ENCODE peak calls at places on chromosomes 7 and 10, in five cellular contexts. A, G, Q, C and K are unnamed samples. For H3K9me3, the result is how much of the 10 kb centered on the place peaks cover.

GRCh38 chr7:29189743-29190201 is 4.8 kb upstream of the CHN2 start:
- DNase-seq in C (peak), Q (peak), A (peak), G (peak), K (peak)

GRCh38 chr10:60444494-60445064 is 54.9 kb upstream of the ANK3 start:
- DNase-seq in A (no peak), Q (no peak), G (no peak), C (peak), K (no peak)

GRCh38 chr7:121953601-121954000 is 80.6 kb downstream of the PTPRZ1 start:
- DNase-seq in C (no peak), A (no peak), Q (no peak), G (no peak), K (no peak)

GRCh38 chr7:85023066-85023687 is 163.7 kb downstream of the SEMA3D start:
- DNase-seq in A (no peak), C (peak), G (no peak), Q (no peak), K (no peak)

GRCh38 chr10:62492012-62492869 is 118.1 kb downstream of the ZNF365 start:
- DNase-seq in G (no peak), Q (no peak), A (no peak), C (peak), K (no peak)

GRCh38 chr7:101863598-101863997 is 46.2 kb downstream of the CUX1 start:
- DNase-seq in Q (no peak), A (no peak), C (no peak), G (no peak), K (no peak)

GRCh38 chr7:130273863-130274262 is 7.2 kb downstream of the CPA2 start:
- DNase-seq in C (no peak), Q (no peak), A (peak), G (no peak), K (no peak)

GRCh38 chr7:100665168-100665567 is 8.4 kb upstream of the GNB2 start:
- DNase-seq in A (no peak), Q (no peak), G (no peak), C (no peak), K (no peak)

GRCh38 chr7:16348251-16348650 is 73.1 kb downstream of the CRPPA start:
- DNase-seq in Q (no peak), C (no peak), A (no peak), G (no peak), K (no peak)

GRCh38 chr10:48623607-48624132 is 18.8 kb upstream of the ARHGAP22 start:
- DNase-seq in G (no peak), Q (no peak), A (no peak), C (no peak), K (no peak)

GRCh38 chr10:89853796-89854195 is 152.4 kb downstream of the KIF20B start:
- DNase-seq in G (no peak), Q (no peak), A (no peak), C (no peak), K (no peak)

GRCh38 chr7:142248-142955 is 50.0 kb upstream of the FAM20C start:
- DNase-seq in A (peak), G (peak), Q (peak), C (no peak), K (peak)

GRCh38 chr10:3178070-3178469 is 5.5 kb upstream of the PITRM1 start:
- DNase-seq in G (no peak), A (no peak), C (no peak), Q (no peak), K (no peak)

GRCh38 chr7:353746-354325 is 63.9 kb downstream of the FOXL3 start:
- DNase-seq in G (no peak), A (no peak), Q (peak), C (no peak), K (peak)

GRCh38 chr7:125020801-125021200 is 91.2 kb upstream of the POT1 start:
- DNase-seq in C (no peak), G (no peak), Q (no peak), A (no peak), K (no peak)

GRCh38 chr7:27689045-27689877 is 26.6 kb upstream of the HIBADH start:
- DNase-seq in Q (no peak), G (no peak), C (peak), A (no peak), K (no peak)

GRCh38 chr10:24722131-24722675 is 1.5 kb downstream of the ARHGAP21 start:
- DNase-seq in A (no peak), Q (no peak), G (no peak), C (no peak), K (no peak)

GRCh38 chr10:92734288-92734687 is 44.5 kb downstream of the HHEX start:
- DNase-seq in C (no peak), Q (no peak), G (no peak), A (no peak), K (no peak)

GRCh38 chr7:67743501-67743900 is 746.9 kb downstream of the TYW1 start:
- DNase-seq in G (no peak), C (no peak), Q (no peak), A (no peak), K (no peak)

GRCh38 chr10:100239851-100240250 is 10.5 kb upstream of the CHUK start:
- DNase-seq in C (no peak), A (no peak), G (no peak), Q (no peak), K (no peak)

GRCh38 chr10:68239069-68239468 is 7.2 kb upstream of the ATOH7 start:
- DNase-seq in A (no peak), C (no peak), G (no peak), Q (no peak), K (no peak)

GRCh38 chr10:119103241-119103640 is 672 bp upstream of the DENND10 start:
- DNase-seq in C (peak), Q (no peak), G (no peak), A (peak), K (no peak)

GRCh38 chr7:36265720-36266119 is 112.7 kb downstream of the EEPD1 start:
- DNase-seq in C (no peak), Q (no peak), A (no peak), G (no peak), K (peak)

DNA sequence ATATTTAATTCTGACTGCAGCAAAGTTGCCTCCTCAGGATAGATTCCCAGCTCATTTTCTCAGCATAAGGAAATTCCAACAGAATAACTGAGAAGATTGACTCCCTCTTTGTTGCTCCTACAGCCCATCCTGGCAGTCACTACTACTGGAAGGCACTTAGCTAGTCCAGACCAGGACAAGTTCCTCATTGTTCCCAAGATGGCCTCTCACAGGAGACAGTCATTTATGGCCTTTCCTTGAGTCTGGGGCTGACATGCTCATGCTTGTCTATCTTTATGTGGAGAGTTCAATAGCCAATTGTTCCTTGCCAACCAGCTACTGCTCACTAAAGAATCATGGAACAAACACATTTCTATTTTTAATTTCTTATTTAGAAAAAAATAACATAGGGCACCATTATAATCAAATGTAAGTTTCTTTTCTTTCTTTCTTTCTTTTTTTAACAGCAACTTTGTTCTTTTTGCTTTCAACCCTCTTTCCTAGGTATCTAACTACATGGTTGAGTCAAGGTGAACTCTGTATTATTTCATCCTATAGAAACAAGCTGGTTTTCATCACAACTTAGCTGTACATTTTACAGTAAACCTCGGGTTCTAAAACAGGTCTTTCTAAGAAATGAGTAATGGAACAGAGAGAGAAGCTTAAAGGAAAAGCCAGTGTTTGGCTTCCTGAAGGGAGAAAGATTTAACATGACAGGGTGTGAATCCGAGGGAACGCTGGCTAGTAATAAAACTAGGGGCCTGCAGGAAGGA is 143.1 kb upstream of the ITGB1 start:
- DNase-seq in C (no peak), Q (no peak), G (no peak), A (no peak), K (no peak)
- H3K9me3 ChIP-seq in C (under half), Q (under half), G (under half), A (under half), K (under half)

GRCh38 chr10:31147220-31147608 is 115.5 kb upstream of the ZNF438 start:
- DNase-seq in A (no peak), G (no peak), C (no peak), Q (no peak), K (peak)
- H3K4me3 ChIP-seq in A (no peak), G (no peak), C (no peak), Q (no peak), K (no peak)

DNA sequence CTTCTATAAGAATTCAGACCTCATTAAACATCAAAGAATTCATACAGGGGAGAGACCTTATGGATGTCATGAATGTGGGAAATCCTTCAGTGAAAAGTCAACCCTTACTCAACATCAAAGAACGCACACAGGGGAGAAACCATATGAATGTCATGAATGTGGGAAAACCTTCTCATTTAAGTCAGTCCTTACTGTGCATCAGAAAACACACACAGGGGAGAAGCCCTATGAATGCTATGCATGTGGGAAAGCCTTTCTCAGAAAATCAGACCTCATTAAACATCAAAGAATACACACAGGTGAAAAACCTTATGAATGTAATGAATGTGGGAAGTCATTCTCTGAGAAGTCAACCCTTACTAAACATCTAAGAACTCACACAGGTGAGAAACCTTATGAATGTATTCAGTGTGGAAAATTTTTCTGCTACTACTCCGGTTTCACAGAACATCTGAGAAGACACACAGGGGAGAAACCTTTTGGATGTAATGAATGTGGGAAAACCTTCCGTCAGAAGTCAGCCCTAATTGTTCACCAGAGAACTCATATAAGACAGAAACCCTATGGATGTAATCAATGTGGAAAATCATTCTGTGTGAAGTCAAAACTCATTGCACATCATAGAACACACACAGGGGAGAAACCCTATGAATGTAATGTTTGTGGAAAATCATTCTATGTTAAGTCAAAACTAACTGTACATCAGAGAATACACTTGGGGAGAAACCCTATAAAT is 24.1 kb downstream of the ZNF37A start:
- DNase-seq in G (no peak), Q (no peak), A (no peak), C (no peak), K (no peak)
- H3K9me3 ChIP-seq in G (half or more), Q (under half), A (half or more), C (under half), K (half or more)

GRCh38 chr10:19518109-19518508 is 298.1 kb upstream of the PLXDC2 start:
- DNase-seq in C (no peak), G (no peak), A (no peak), Q (no peak), K (no peak)

DNA sequence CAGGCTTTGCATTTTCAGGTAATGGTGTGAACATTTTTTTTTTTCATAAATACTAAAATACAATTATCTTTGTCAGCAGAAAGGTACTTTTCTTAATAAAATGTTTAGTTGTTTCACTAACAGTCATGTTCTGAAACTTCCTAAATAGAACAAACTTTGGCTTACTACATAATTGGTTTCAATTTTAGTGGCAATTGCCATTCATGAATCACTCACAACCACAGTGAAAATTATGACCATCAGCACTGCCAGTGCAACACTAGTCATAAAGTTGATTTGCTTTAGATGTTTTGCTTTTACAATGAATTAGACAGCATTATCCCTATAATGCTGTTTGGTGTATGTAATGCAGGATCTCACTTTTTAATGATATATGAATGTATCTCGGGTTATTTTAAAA is 297.6 kb upstream of the PLXDC2 start:
- DNase-seq in Q (no peak), G (no peak), A (no peak), C (no peak), K (no peak)
- H3K4me3 ChIP-seq in Q (no peak), G (no peak), A (no peak), C (no peak), K (no peak)

GRCh38 chr7:157989611-157990010 is 598.0 kb downstream of the PTPRN2 start:
- DNase-seq in G (no peak), Q (no peak), C (no peak), A (no peak), K (no peak)
- H3K9me3 ChIP-seq in G (under half), Q (under half), C (under half), A (under half), K (under half)

GRCh38 chr10:44034946-44035345 is 350.0 kb downstream of the CXCL12 start:
- DNase-seq in Q (no peak), G (no peak), A (no peak), C (no peak), K (no peak)

GRCh38 chr10:44036425-44036824 is 348.5 kb downstream of the CXCL12 start:
- DNase-seq in C (no peak), A (no peak), Q (no peak), G (no peak), K (no peak)

GRCh38 chr10:44033008-44033407 is 351.9 kb downstream of the CXCL12 start:
- DNase-seq in Q (no peak), C (no peak), A (no peak), G (no peak), K (no peak)

GRCh38 chr10:44032216-44032615 is 352.7 kb downstream of the CXCL12 start:
- DNase-seq in A (no peak), G (no peak), Q (no peak), C (no peak), K (no peak)

GRCh38 chr10:44035474-44036197 is 349.3 kb downstream of the CXCL12 start:
- DNase-seq in Q (no peak), A (no peak), G (no peak), C (no peak), K (no peak)
- H3K4me3 ChIP-seq in Q (no peak), A (no peak), G (no peak), C (no peak), K (no peak)

DNA sequence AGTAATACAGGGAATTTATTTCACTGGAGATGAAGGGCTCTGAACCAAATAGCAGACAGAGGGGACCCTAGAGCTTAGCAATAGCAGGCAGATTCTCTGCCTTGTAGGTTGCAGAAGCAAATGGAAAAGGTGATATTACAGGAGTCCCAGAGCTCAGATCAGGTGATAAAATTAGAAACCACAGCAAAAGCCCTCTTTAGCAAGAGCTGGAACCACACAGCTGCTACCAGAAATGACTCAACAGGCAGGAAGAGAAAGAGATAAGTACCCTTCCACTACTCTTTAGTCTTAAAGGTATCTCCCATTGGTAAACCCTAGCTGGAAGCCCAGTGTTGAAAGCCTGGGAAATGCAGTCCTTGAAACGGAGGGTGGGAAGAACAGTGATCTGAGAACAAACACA is 535.6 kb upstream of the GHITM start:
- DNase-seq in A (no peak), C (no peak), G (no peak), Q (no peak), K (no peak)
- H3K9me3 ChIP-seq in A (under half), C (under half), G (under half), Q (under half), K (under half)

DNA sequence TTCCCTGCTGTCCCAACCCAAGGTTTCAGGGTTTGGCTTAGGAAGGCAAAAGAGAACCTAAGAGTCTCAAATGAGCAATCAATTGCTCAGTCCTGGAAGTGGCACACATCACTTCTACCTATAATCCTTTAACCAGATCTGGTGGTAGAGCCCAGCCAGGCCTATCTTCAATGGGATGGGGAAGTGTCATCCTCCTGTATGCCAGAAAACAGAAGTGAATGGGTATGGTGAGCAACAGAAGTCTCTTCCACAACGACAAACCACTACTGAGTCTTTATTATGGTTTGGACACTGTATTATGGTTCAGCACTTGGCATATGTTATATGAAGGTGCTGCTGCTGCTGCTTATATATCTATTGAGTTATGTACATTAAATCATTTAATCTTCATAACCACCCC is 3.0 kb upstream of the AKR1B1 start:
- DNase-seq in C (no peak), G (no peak), A (no peak), Q (no peak), K (no peak)
- H3K4me3 ChIP-seq in C (no peak), G (no peak), A (no peak), Q (no peak), K (no peak)